ENCODE peak calls at places on chromosome 15, in ten cellular contexts. C is AG04450, E is progenitor cell of endocrine pancreas, A is body of pancreas, V is transverse colon, P is lung, N is thoracic aorta, Y is astrocyte, B is PC-9, Q is left ventricle myocardium inferior. O is an unnamed sample.

GRCh38 chr15:90419202-90419601 is 31.2 kb downstream of the IQGAP1 start:
- DNase-seq in Y (no peak), C (no peak), Q (no peak), B (no peak), N (no peak), P (no peak), A (no peak), E (no peak), V (no peak), O (no peak)

GRCh38 chr15:70512772-70513362 is 250.5 kb downstream of the UACA start:
- DNase-seq in N (no peak), C (no peak), Q (peak), E (no peak), P (peak), A (no peak), Y (no peak), V (peak), B (peak), O (no peak)

GRCh38 chr15:26867199-26868007 is 541 bp downstream of the GABRA5 start:
- DNase-seq in Q (no peak), B (no peak), N (no peak), Y (no peak), E (peak), A (no peak), P (no peak), V (no peak), C (no peak), O (peak)

GRCh38 chr15:89575656-89576416 is 567 bp downstream of the TICRR start:
- DNase-seq in Q (peak), P (no peak), B (no peak), C (no peak), A (peak), Y (no peak), N (no peak), E (no peak), V (no peak), O (peak)

GRCh38 chr15:88193415-88193814 is 63.1 kb downstream of the NTRK3 start:
- DNase-seq in V (no peak), N (no peak), E (no peak), C (no peak), Y (no peak), B (no peak), P (no peak), A (no peak), Q (no peak), O (no peak)

GRCh38 chr15:37135225-37135624 is 34.9 kb upstream of the MEIS2 start:
- DNase-seq in V (no peak), N (no peak), Q (no peak), B (no peak), A (no peak), P (no peak), Y (no peak), C (no peak), E (no peak), O (no peak)

GRCh38 chr15:89768071-89768500 is 8.0 kb upstream of the MESP2 start:
- DNase-seq in V (peak), N (no peak), E (no peak), Q (no peak), Y (no peak), P (no peak), B (peak), C (no peak), A (peak), O (no peak)

GRCh38 chr15:63107895-63108546 is 13.6 kb upstream of the LACTB start:
- DNase-seq in Y (peak), N (no peak), A (no peak), E (no peak), C (peak), B (peak), V (peak), Q (no peak), P (peak), O (no peak)

GRCh38 chr15:72472907-72473669 is 1.0 kb upstream of the ARIH1 start:
- DNase-seq in C (no peak), P (no peak), E (no peak), B (no peak), Y (no peak), Q (no peak), V (no peak), A (no peak), N (no peak), O (no peak)

GRCh38 chr15:41777421-41777973 is 3.2 kb downstream of the MAPKBP1 start:
- DNase-seq in B (no peak), N (no peak), P (no peak), V (no peak), A (no peak), E (no peak), C (no peak), Q (no peak), Y (peak), O (no peak)

GRCh38 chr15:59244337-59244736 is 37.7 kb downstream of the LDHAL6B start:
- DNase-seq in P (no peak), A (no peak), B (no peak), V (no peak), E (no peak), N (no peak), C (no peak), Y (no peak), Q (no peak), O (no peak)

GRCh38 chr15:59249816-59250215 is 43.2 kb downstream of the LDHAL6B start:
- DNase-seq in A (no peak), N (no peak), B (peak), C (no peak), E (no peak), Q (no peak), Y (no peak), P (no peak), V (no peak), O (no peak)

GRCh38 chr15:59250249-59250648 is 43.6 kb downstream of the LDHAL6B start:
- DNase-seq in E (no peak), B (no peak), A (no peak), C (no peak), Q (no peak), Y (no peak), P (no peak), N (no peak), V (no peak), O (no peak)

GRCh38 chr15:59245583-59245982 is 38.9 kb downstream of the LDHAL6B start:
- DNase-seq in B (no peak), P (no peak), V (no peak), C (no peak), Y (no peak), A (no peak), N (no peak), Q (no peak), E (no peak), O (no peak)

GRCh38 chr15:59247364-59247763 is 40.7 kb downstream of the LDHAL6B start:
- DNase-seq in N (no peak), V (peak), E (peak), Y (peak), A (peak), Q (no peak), P (peak), B (peak), C (peak), O (peak)
- TF ChIP-seq CTCF in N (peak), V (peak), E (peak), Y (peak), A (peak), Q (peak), P (no peak), B (peak), C (peak), O (peak)

GRCh38 chr15:57329582-57330367 is 46.5 kb upstream of the CGNL1 start:
- DNase-seq in Q (peak), P (no peak), C (no peak), V (no peak), Y (no peak), A (no peak), N (no peak), E (no peak), B (no peak), O (no peak)
- TF ChIP-seq CTCF in Q (no peak), P (no peak), C (no peak), V (no peak), Y (no peak), A (no peak), N (no peak), E (no peak), B (no peak), O (no peak)

GRCh38 chr15:49225572-49226281 is 55.7 kb downstream of the GALK2 start:
- DNase-seq in P (no peak), V (no peak), Q (no peak), E (no peak), C (no peak), Y (peak), B (no peak), A (no peak), N (no peak), O (peak)
- TF ChIP-seq CTCF in P (no peak), V (no peak), Q (no peak), E (peak), C (peak), Y (no peak), B (no peak), A (no peak), N (no peak), O (peak)

GRCh38 chr15:51379390-51379789 is 37.9 kb downstream of the GLDN start:
- DNase-seq in Y (no peak), E (no peak), C (no peak), N (no peak), A (no peak), P (no peak), B (no peak), V (no peak), Q (no peak), O (no peak)
- TF ChIP-seq CTCF in Y (no peak), E (no peak), C (no peak), N (no peak), A (no peak), P (no peak), B (no peak), V (no peak), Q (no peak), O (no peak)

O was measured in glutamatergic neuron.